ENCODE peak calls at places on chromosomes 1 and 21, in six cellular contexts. Q is occipital lobe, B is PC-9, I is caudate nucleus, O is NCI-H2081, S is mesenchymal stem cell. X is an unnamed sample.

GRCh38 chr1:150981805-150982712 is at the start of gene ANXA9:
- DNase-seq in I (no peak), O (no peak), B (peak; percentile 73), Q (no peak), S (peak; percentile 30), X (no peak)

GRCh38 chr1:92968138-92969032 is 7.1 kb upstream of the DIPK1A start:
- DNase-seq in I (no peak), Q (no peak), S (peak; percentile 22), B (peak; percentile 44), O (no peak), X (no peak)

GRCh38 chr1:209583408-209583807 is at the start of gene CAMK1G:
- DNase-seq in O (no peak), Q (peak; percentile 60), S (peak; percentile 89), I (peak; percentile 52), B (no peak), X (peak; percentile 17)

GRCh38 chr1:12630946-12631540 is 12.8 kb upstream of the AADACL4 start:
- DNase-seq in B (no peak), I (no peak), S (no peak), O (no peak), Q (no peak), X (no peak)

GRCh38 chr1:52925571-52926005 is 1.5 kb upstream of the SCP2 start:
- DNase-seq in I (no peak), Q (no peak), B (no peak), S (no peak), O (no peak), X (peak; percentile 8)

GRCh38 chr1:162389021-162389818 is 7.7 kb downstream of the C1orf226 start:
- DNase-seq in B (no peak), I (no peak), Q (no peak), S (peak; percentile 83), O (peak; percentile 22), X (peak; percentile 32)

GRCh38 chr1:176656257-176656995 is 193.5 kb downstream of the PAPPA2 start:
- DNase-seq in Q (no peak), I (no peak), S (peak; percentile 71), B (no peak), O (no peak), X (no peak)

GRCh38 chr1:150080784-150081183 is 13.2 kb downstream of the VPS45 start:
- DNase-seq in Q (no peak), S (no peak), I (no peak), B (no peak), O (no peak), X (no peak)

GRCh38 chr1:2195785-2196184 is 1.2 kb upstream of the FAAP20 start:
- DNase-seq in I (no peak), S (no peak), Q (no peak), B (no peak), O (no peak), X (no peak)

GRCh38 chr1:109762821-109763645 is 690 bp downstream of the EPS8L3 start:
- DNase-seq in O (no peak), Q (no peak), S (peak; percentile 95), B (peak; percentile 88), I (no peak), X (no peak)

GRCh38 chr1:183301239-183301638 is 115.2 kb downstream of the LAMC2 start:
- DNase-seq in B (no peak), O (no peak), Q (no peak), I (no peak), S (no peak), X (no peak)

GRCh38 chr1:186094170-186094569 is 280.9 kb downstream of the TPR start:
- DNase-seq in O (no peak), S (peak; percentile 59), I (no peak), Q (no peak), B (peak; percentile 61), X (no peak)

GRCh38 chr21:46082638-46083270 is 15.2 kb upstream of the COL6A2 start:
- DNase-seq in O (no peak), I (no peak), B (no peak), S (no peak), Q (no peak), X (no peak)

GRCh38 chr1:218425647-218426342 is 80.7 kb downstream of the TGFB2 start:
- DNase-seq in B (peak; percentile 70), S (peak; percentile 48), Q (no peak), I (no peak), O (no peak), X (no peak)

GRCh38 chr1:30472526-30472925 is 250.9 kb downstream of the MATN1 start:
- DNase-seq in B (no peak), Q (no peak), I (no peak), S (no peak), O (no peak), X (no peak)

GRCh38 chr21:33750017-33750416 is 107.7 kb downstream of the ITSN1 start:
- DNase-seq in Q (no peak), S (no peak), I (no peak), B (no peak), O (peak; percentile 4), X (no peak)

GRCh38 chr1:177858222-177858894 is 111.5 kb downstream of the SEC16B start:
- DNase-seq in S (no peak), B (no peak), Q (no peak), I (no peak), O (peak; percentile 35), X (peak; percentile 48)

X was measured in NCI-H774.